ENCODE peak calls at places on chromosomes 5 and 9, in ten cellular contexts. Q is upper lobe of right lung, H is neural progenitor cell, F is heart right ventricle, B is heart left ventricle, T is right lobe of liver, Z is body of pancreas, L is cardiac muscle cell, J is brain microvascular endothelial cell, A is mammary epithelial cell. S is an unnamed sample. For H3K27me3, the result is how much of the 10 kb centered on the place peaks cover.

GRCh38 chr9:23153058-23153457 is 673.0 kb downstream of the ELAVL2 start:
- DNase-seq in B (no peak), H (no peak), A (no peak), J (no peak), F (no peak), Z (no peak), Q (no peak), L (no peak), T (no peak), S (no peak)

GRCh38 chr5:179344301-179345178 is 721 bp downstream of the ADAMTS2 start:
- DNase-seq in L (peak), F (no peak), B (no peak), Z (no peak), H (no peak), A (no peak), T (no peak), Q (no peak), J (no peak), S (no peak)

GRCh38 chr5:173572431-173573125 is 43.9 kb downstream of the BOD1 start:
- DNase-seq in F (no peak), Q (no peak), L (no peak), J (no peak), Z (no peak), H (no peak), A (no peak), B (no peak), T (peak), S (no peak)

GRCh38 chr5:173888473-173889135 is 455 bp downstream of the CPEB4 start:
- DNase-seq in Z (peak), Q (peak), J (no peak), F (peak), A (no peak), T (no peak), L (peak), H (peak), B (peak), S (no peak)

GRCh38 chr5:133533541-133533940 is 78.8 kb downstream of the FSTL4 start:
- DNase-seq in L (no peak), H (no peak), J (no peak), T (no peak), B (no peak), F (no peak), Z (no peak), A (no peak), Q (no peak), S (no peak)

GRCh38 chr9:536597-537511 is 304.6 kb upstream of the DMRT1 start:
- DNase-seq in J (no peak), H (no peak), Q (no peak), T (no peak), A (no peak), Z (no peak), L (no peak), F (no peak), B (no peak), S (no peak)

GRCh38 chr9:95005276-95006141 is 279.0 kb downstream of the AOPEP start:
- DNase-seq in H (peak), J (no peak), T (no peak), L (no peak), B (no peak), F (no peak), Z (peak), Q (no peak), A (peak), S (no peak)

GRCh38 chr9:83583151-83584014 is 39.6 kb upstream of the IDNK start:
- DNase-seq in H (peak), B (peak), T (peak), A (peak), Z (peak), Q (no peak), F (peak), J (peak), L (peak), S (no peak)

GRCh38 chr9:93681316-93682154 is 105.2 kb downstream of the PHF2 start:
- DNase-seq in Z (no peak), L (no peak), J (no peak), A (no peak), Q (peak), H (no peak), F (peak), T (peak), B (no peak), S (no peak)

GRCh38 chr9:122374885-122375420 is 4.1 kb downstream of the PTGS1 start:
- DNase-seq in J (peak), T (peak), Z (peak), A (no peak), F (peak), L (peak), Q (peak), B (peak), H (peak), S (no peak)

GRCh38 chr5:20654033-20654432 is 666.0 kb upstream of the CDH18 start:
- DNase-seq in B (no peak), J (no peak), H (no peak), T (no peak), A (no peak), F (no peak), Z (no peak), Q (no peak), L (no peak), S (no peak)

GRCh38 chr5:143524338-143524929 is 120.9 kb upstream of the NR3C1 start:
- DNase-seq in L (no peak), Z (no peak), B (no peak), H (no peak), F (no peak), J (no peak), Q (no peak), T (no peak), A (no peak), S (no peak)

GRCh38 chr5:79011869-79012268 is 26.8 kb upstream of the ARSB start:
- DNase-seq in Z (no peak), J (no peak), Q (no peak), F (no peak), L (no peak), H (no peak), A (no peak), B (no peak), T (no peak), S (no peak)

GRCh38 chr9:94865599-94866456 is 139.3 kb downstream of the AOPEP start:
- DNase-seq in J (no peak), B (peak), T (no peak), Z (no peak), A (no peak), F (no peak), H (peak), Q (no peak), L (no peak), S (no peak)

GRCh38 chr5:155651-156410 is 35.5 kb upstream of the LRRC14B start:
- DNase-seq in A (no peak), B (no peak), Z (no peak), H (no peak), L (no peak), Q (peak), J (no peak), F (peak), T (no peak), S (no peak)

GRCh38 chr5:145887217-145887616 is 14.4 kb upstream of the GRXCR2 start:
- DNase-seq in L (no peak), A (no peak), F (no peak), J (no peak), B (no peak), Q (no peak), Z (no peak), T (no peak), H (no peak), S (no peak)

GRCh38 chr5:84430079-84430478 is 45.4 kb upstream of the EDIL3 start:
- DNase-seq in Z (no peak), F (no peak), L (no peak), A (peak), T (no peak), B (no peak), J (no peak), Q (no peak), H (no peak), S (no peak)

GRCh38 chr9:93316726-93317494 is 133.0 kb downstream of the WNK2 start:
- DNase-seq in H (no peak), Z (no peak), J (no peak), T (no peak), F (no peak), Q (peak), A (no peak), B (no peak), L (no peak), S (no peak)

GRCh38 chr5:57097526-57097925 is 76.3 kb upstream of the GPBP1 start:
- DNase-seq in H (no peak), Z (no peak), L (no peak), Q (no peak), F (no peak), A (no peak), B (no peak), T (no peak), J (no peak), S (no peak)

GRCh38 chr9:90107864-90108263 is 503.1 kb downstream of the GADD45G start:
- DNase-seq in L (no peak), A (no peak), B (no peak), F (no peak), H (no peak), Q (no peak), J (no peak), Z (no peak), T (no peak), S (no peak)

GRCh38 chr9:115952667-115953316 is 200.8 kb upstream of the PAPPA start:
- DNase-seq in T (no peak), Q (no peak), J (peak), A (peak), H (no peak), Z (no peak), L (peak), F (no peak), B (no peak), S (peak)

GRCh38 chr9:86997158-86997557 is 49.9 kb upstream of the GAS1 start:
- DNase-seq in F (no peak), H (peak), Z (no peak), L (no peak), J (no peak), A (no peak), T (no peak), B (no peak), Q (no peak), S (no peak)

GRCh38 chr9:34049630-34050384 is 1.1 kb upstream of the UBAP2 start:
- DNase-seq in L (no peak), T (no peak), Q (no peak), Z (peak), H (peak), B (no peak), J (no peak), A (peak), F (peak), S (no peak)

GRCh38 chr9:38066167-38066906 is 2.7 kb downstream of the SHB start:
- DNase-seq in J (no peak), H (peak), F (no peak), B (no peak), T (no peak), Z (peak), L (no peak), Q (peak), A (peak), S (no peak)

GRCh38 chr9:126806336-126806735 is 1.5 kb downstream of the ZBTB43 start:
- DNase-seq in Q (no peak), H (no peak), A (peak), J (no peak), B (no peak), T (no peak), L (peak), Z (no peak), F (no peak), S (no peak)

GRCh38 chr9:127014210-127014609 is 99.6 kb downstream of the RALGPS1 start:
- DNase-seq in H (no peak), B (no peak), F (no peak), T (no peak), A (no peak), Q (no peak), L (peak), Z (no peak), J (no peak), S (no peak)

GRCh38 chr9:100125236-100125635 is 26.2 kb downstream of the INVS start:
- DNase-seq in F (no peak), Q (no peak), A (no peak), H (no peak), B (no peak), T (no peak), L (no peak), Z (peak), J (no peak), S (no peak)

GRCh38 chr9:69933445-69933844 is 110.2 kb upstream of the MAMDC2 start:
- DNase-seq in F (no peak), H (no peak), J (no peak), B (no peak), A (no peak), Q (no peak), T (no peak), Z (no peak), L (no peak), S (no peak)

GRCh38 chr5:171484460-171484899 is 65.0 kb downstream of the FGF18 start:
- DNase-seq in Q (no peak), J (peak), H (no peak), F (no peak), A (no peak), Z (peak), B (no peak), L (peak), T (no peak), S (no peak)

GRCh38 chr5:170151105-170151831 is 45.6 kb downstream of the FOXI1 start:
- DNase-seq in H (no peak), T (no peak), Q (peak), Z (peak), A (peak), L (peak), F (peak), J (peak), B (peak), S (peak)

GRCh38 chr5:168916266-168916665 is 337.1 kb upstream of the PANK3 start:
- DNase-seq in Z (peak), J (no peak), B (peak), H (no peak), L (peak), F (no peak), A (no peak), T (peak), Q (peak), S (no peak)

GRCh38 chr9:86096382-86096781 is 3.0 kb downstream of the GOLM1 start:
- DNase-seq in A (no peak), B (no peak), H (no peak), Q (no peak), T (no peak), L (peak), J (peak), F (no peak), Z (no peak), S (no peak)

GRCh38 chr5:370311-370958 is 48.9 kb downstream of the AHRR start:
- DNase-seq in T (peak), A (no peak), H (no peak), F (peak), J (no peak), Z (no peak), Q (peak), L (no peak), B (no peak), S (no peak)

DNA sequence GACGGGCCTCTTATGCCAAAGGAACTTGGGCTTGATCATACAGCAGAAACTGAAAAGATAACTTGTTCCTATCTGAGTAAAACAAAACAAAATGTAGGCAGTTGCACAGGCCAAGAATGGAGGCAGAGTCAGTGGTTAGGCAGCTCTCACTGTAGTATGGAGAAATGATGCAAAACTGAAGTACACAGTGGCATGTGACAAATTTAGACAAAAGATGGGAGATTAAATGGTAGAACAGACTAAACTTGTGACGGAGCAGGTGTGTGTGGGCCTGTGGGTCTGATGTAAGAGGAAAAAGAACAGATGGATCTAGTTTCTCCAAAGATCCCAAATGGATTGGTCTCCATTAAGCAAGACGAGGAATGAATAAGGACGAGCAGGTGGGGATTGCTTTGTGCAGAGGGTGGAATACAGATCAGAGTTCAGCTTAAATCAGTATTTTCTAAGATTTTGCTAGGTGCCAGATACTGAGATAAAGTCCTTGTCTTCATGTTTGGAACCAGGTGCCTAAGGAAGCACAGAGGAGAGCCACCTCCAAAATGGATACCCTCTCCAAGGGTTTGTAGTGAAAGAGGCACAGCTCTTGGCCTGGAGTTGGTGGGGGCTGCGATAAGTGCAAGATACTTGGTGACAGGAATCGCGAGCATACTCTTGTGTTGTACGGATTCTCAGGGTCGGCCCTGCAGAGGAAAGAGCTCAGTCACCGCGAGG is 722 bp upstream of the DCP2 start:
- DNase-seq in F (no peak), Q (no peak), H (no peak), T (no peak), L (no peak), Z (no peak), B (no peak), J (no peak), A (no peak), S (no peak)
- TF ChIP-seq CTCF in F (no peak), Q (no peak), H (no peak), T (no peak), L (no peak), Z (no peak), B (no peak), J (no peak), A (no peak), S (no peak)

DNA sequence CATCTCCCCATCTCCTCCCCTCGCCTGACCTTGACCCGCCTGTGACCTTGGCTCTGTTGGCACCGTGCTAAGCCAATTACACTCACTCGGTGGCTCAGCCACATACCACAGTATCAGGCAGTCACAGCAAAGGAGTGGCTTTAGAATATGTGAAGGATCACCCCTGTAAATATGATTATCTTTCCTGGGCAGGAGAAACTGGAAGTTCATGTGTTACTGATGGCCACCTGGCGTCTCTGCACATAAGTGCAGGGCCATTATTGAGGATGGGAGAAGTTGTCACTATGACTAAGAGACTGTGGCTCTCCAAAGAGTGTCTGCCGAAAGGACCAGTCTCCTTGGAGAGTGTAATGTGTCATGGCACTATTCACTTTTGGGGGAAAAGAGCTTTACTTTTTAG is 116.9 kb upstream of the S1PR3 start:
- DNase-seq in B (no peak), Q (no peak), A (no peak), H (no peak), L (no peak), F (no peak), T (no peak), J (no peak), Z (no peak), S (no peak)
- H3K27me3 ChIP-seq in B (under half), Q (under half), A (under half), H (under half), L (under half), F (under half), T (under half), J (under half), Z (under half), S (under half)

GRCh38 chr9:5536684-5537083 is 26.4 kb downstream of the PDCD1LG2 start:
- DNase-seq in B (no peak), F (no peak), Q (no peak), Z (no peak), L (no peak), H (no peak), A (no peak), J (no peak), T (no peak), S (no peak)

GRCh38 chr9:5532790-5533189 is 22.5 kb downstream of the PDCD1LG2 start:
- DNase-seq in L (no peak), H (no peak), A (no peak), J (no peak), T (no peak), Q (no peak), B (no peak), Z (no peak), F (no peak), S (no peak)

GRCh38 chr9:5529683-5530221 is 19.4 kb downstream of the PDCD1LG2 start:
- DNase-seq in Q (no peak), F (no peak), B (no peak), T (no peak), A (no peak), H (no peak), J (no peak), L (no peak), Z (no peak), S (peak)

GRCh38 chr9:5531251-5531972 is 21.1 kb downstream of the PDCD1LG2 start:
- DNase-seq in Z (no peak), T (no peak), H (no peak), F (no peak), L (no peak), B (no peak), A (no peak), Q (no peak), J (no peak), S (no peak)

DNA sequence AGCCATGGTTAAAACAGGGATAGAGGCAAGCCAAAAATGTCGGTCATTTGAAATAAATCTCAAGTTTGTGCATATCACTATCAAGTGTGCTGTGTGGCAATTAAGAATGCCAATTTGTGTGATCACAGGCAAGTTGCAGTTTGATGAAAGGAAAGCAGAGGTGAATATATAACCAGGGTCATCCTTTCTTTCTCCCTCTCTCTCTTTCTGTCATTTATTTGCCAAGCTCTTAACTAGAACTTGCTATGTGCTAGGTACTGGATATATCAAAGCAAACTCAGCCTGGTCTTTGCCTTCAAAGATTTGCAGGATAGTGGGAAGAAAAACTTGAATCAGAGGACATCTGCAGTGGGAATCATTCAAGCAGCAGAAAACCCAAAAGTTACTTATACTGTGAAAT is 22.0 kb downstream of the PDCD1LG2 start:
- DNase-seq in L (no peak), Q (no peak), T (no peak), B (no peak), A (no peak), Z (no peak), F (no peak), H (no peak), J (no peak), S (no peak)
- H3K4me3 ChIP-seq in L (no peak), Q (no peak), T (no peak), B (no peak), A (no peak), Z (no peak), F (no peak), H (no peak), J (no peak), S (no peak)

DNA sequence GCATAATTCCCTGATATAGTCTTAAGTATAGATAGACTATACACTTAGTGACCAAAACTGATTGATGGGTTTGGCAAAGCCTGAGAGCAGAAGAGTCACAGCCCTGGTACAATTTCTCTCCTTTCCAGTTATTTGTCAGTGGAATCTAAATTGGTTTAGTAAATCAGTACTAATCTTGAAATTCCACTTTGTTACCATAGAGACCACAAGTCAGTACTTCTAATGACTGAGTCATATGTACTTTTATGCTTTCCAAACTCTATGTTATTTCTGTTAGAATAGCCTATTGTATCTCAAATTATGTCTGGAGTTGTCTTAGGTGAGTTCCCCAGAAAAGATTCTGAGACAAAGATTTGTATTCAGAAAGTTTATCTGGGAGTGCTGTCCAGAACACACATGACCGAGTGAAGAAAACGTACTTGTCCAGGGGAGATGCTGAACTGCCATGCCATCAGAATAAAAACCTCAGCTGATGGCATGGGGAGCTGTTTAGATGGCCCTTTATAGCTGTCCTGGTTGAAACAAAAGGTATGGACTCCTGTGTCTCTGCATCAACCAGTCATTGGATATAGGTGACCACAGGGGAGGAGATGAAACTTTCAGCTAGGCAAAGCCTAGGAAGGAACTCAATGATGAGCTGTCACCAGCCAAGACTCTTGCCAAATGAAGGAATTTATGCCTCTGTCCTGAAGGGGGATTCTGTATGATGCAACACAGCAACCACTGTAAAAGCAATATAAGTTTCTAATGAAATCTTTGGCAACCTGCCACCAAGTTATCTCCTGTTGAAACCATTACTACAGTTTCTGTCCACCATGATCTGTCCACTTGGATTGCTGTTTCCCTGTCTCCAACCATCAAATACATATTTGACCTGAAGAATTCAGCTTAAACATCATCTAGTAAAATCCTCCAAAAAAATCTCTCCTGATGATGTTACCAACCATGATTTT is 18.0 kb upstream of the SMC2 start:
- DNase-seq in H (no peak), Z (no peak), A (peak), B (no peak), T (no peak), Q (no peak), F (no peak), J (peak), L (peak), S (peak)
- TF ChIP-seq CTCF in H (no peak), Z (no peak), A (peak), B (no peak), T (no peak), Q (no peak), F (no peak), J (peak), L (peak), S (no peak)

S was measured in kidney epithelial cell.